ENCODE peak calls at places on chromosomes 6 and 20, in six cellular contexts. N is CD8-positive, alpha-beta T cell; W is GF-D8; Q is LoVo; E is PC-3; S is GM03348. O is an unnamed sample.

GRCh38 chr20:6265204-6265904 is 142.5 kb upstream of the FERMT1 start:
- DNase-seq in N (no peak), W (no peak), Q (peak), E (peak), S (peak), O (peak)

GRCh38 chr6:166595061-166595780 is 8.7 kb upstream of the RAMACL start:
- DNase-seq in N (no peak), W (no peak), Q (no peak), E (no peak), S (peak), O (no peak)

GRCh38 chr20:63060057-63060991 is 53.6 kb upstream of the BHLHE23 start:
- DNase-seq in N (no peak), W (no peak), Q (no peak), E (peak), S (peak), O (no peak)

GRCh38 chr6:72521684-72522083 is 100.2 kb upstream of the KCNQ5 start:
- DNase-seq in N (no peak), W (no peak), Q (no peak), E (no peak), S (no peak), O (no peak)

GRCh38 chr6:122839477-122839876 is 50.4 kb downstream of the SMPDL3A start:
- DNase-seq in N (peak), W (no peak), Q (peak), E (peak), S (peak), O (peak)

GRCh38 chr6:132414761-132415160 is 13.5 kb upstream of the MOXD1 start:
- DNase-seq in N (no peak), W (no peak), Q (no peak), E (no peak), S (no peak), O (no peak)

GRCh38 chr20:37941992-37942391 is 39.1 kb downstream of the VSTM2L start:
- DNase-seq in N (no peak), W (no peak), Q (no peak), E (no peak), S (no peak), O (no peak)

GRCh38 chr6:31626952-31627351 is 6.4 kb downstream of the PRRC2A start:
- DNase-seq in N (no peak), W (no peak), Q (no peak), E (no peak), S (no peak), O (no peak)

GRCh38 chr6:139369568-139370046 is 4.8 kb downstream of the CITED2 start:
- DNase-seq in N (no peak), W (peak), Q (peak), E (peak), S (peak), O (no peak)

GRCh38 chr20:38227578-38228360 is 32.8 kb downstream of the KIAA1755 start:
- DNase-seq in N (no peak), W (no peak), Q (no peak), E (no peak), S (no peak), O (no peak)

GRCh38 chr6:14765106-14765505 is 480.8 kb upstream of the JARID2 start:
- DNase-seq in N (no peak), W (no peak), Q (no peak), E (peak), S (peak), O (no peak)

GRCh38 chr6:159935065-159935464 is 33.8 kb upstream of the IGF2R start:
- DNase-seq in N (no peak), W (no peak), Q (no peak), E (peak), S (no peak), O (no peak)

GRCh38 chr6:137095651-137096238 is 51.0 kb upstream of the IL20RA start:
- DNase-seq in N (no peak), W (no peak), Q (no peak), E (no peak), S (no peak), O (no peak)

GRCh38 chr6:35566794-35567193 is 54.1 kb upstream of the TULP1 start:
- DNase-seq in N (no peak), W (no peak), Q (no peak), E (no peak), S (no peak), O (no peak)

GRCh38 chr20:46936415-46937139 is 41.9 kb downstream of the EYA2 start:
- DNase-seq in N (no peak), W (no peak), Q (no peak), E (no peak), S (no peak), O (no peak)

GRCh38 chr6:106866875-106867658 is 107.5 kb downstream of the CD24 start:
- DNase-seq in N (no peak), W (no peak), Q (no peak), E (no peak), S (no peak), O (no peak)

GRCh38 chr6:41028618-41029486 is 10.2 kb downstream of the UNC5CL start:
- DNase-seq in N (no peak), W (no peak), Q (no peak), E (no peak), S (no peak), O (no peak)

GRCh38 chr6:18039481-18039880 is 52.0 kb upstream of the KIF13A start:
- DNase-seq in N (no peak), W (no peak), Q (no peak), E (no peak), S (no peak), O (no peak)

GRCh38 chr6:126033696-126034095 is 47.4 kb downstream of the TRMT11 start:
- DNase-seq in N (no peak), W (peak), Q (peak), E (peak), S (peak), O (peak)

GRCh38 chr6:34390531-34391013 is 1.9 kb downstream of the NUDT3 start:
- DNase-seq in N (no peak), W (peak), Q (no peak), E (no peak), S (no peak), O (no peak)

GRCh38 chr6:170136541-170137175 is 154.2 kb downstream of the DLL1 start:
- DNase-seq in N (no peak), W (no peak), Q (no peak), E (no peak), S (no peak), O (no peak)

GRCh38 chr6:106448000-106448426 is 87.5 kb downstream of the CRYBG1 start:
- DNase-seq in N (peak), W (peak), Q (no peak), E (no peak), S (no peak), O (no peak)

GRCh38 chr6:164148789-164149188 is 734.3 kb downstream of the QKI start:
- DNase-seq in N (no peak), W (no peak), Q (no peak), E (no peak), S (no peak), O (no peak)

GRCh38 chr6:100228437-100229424 is 234.7 kb upstream of the MCHR2 start:
- DNase-seq in N (peak), W (no peak), Q (peak), E (peak), S (peak), O (no peak)

GRCh38 chr6:84809504-84809903 is 45.1 kb upstream of the TBX18 start:
- DNase-seq in N (no peak), W (no peak), Q (no peak), E (no peak), S (no peak), O (no peak)

GRCh38 chr6:140960566-140960965 is 1172.2 kb upstream of the GJE1 start:
- DNase-seq in N (no peak), W (no peak), Q (no peak), E (no peak), S (no peak), O (no peak)

GRCh38 chr6:16711551-16712249 is 49.6 kb downstream of the ATXN1 start:
- DNase-seq in N (no peak), W (no peak), Q (peak), E (peak), S (no peak), O (no peak)

O was measured in LNCaP clone FGC.